ENCODE peak calls at places on chromosome 10, in nine cellular contexts. S, J, A, X, Z, C, R, B and U are unnamed samples. For H3K4me1, the result is how much of the 10 kb centered on the place peaks cover.

GRCh38 chr10:124229516-124230051 is 136.2 kb upstream of the CHST15 start:
- DNase-seq in S (no peak), J (no peak), A (no peak), X (no peak), Z (no peak), C (no peak), R (no peak), B (no peak), U (no peak)

GRCh38 chr10:10489765-10490164 is 527.9 kb upstream of the CELF2 start:
- DNase-seq in S (no peak), J (peak), A (no peak), X (no peak), Z (no peak), C (no peak), R (peak), B (no peak), U (no peak)

GRCh38 chr10:34526758-34527730 is 288.1 kb downstream of the PARD3 start:
- DNase-seq in S (no peak), J (peak), A (peak), X (peak), Z (no peak), C (no peak), R (peak), B (peak), U (no peak)

GRCh38 chr10:127043312-127043711 is 138.1 kb downstream of the DOCK1 start:
- DNase-seq in S (no peak), J (no peak), A (no peak), X (no peak), Z (no peak), C (no peak), R (no peak), B (no peak), U (no peak)

GRCh38 chr10:15585303-15585715 is 134.4 kb downstream of the ITGA8 start:
- DNase-seq in S (peak), J (peak), A (peak), X (peak), Z (peak), C (no peak), R (peak), B (peak), U (peak)

GRCh38 chr10:121886997-121887622 is 40.7 kb downstream of the ATE1 start:
- DNase-seq in S (no peak), J (peak), A (peak), X (peak), Z (no peak), C (no peak), R (peak), B (peak), U (peak)

GRCh38 chr10:73039635-73040034 is 57.0 kb downstream of the P4HA1 start:
- DNase-seq in S (no peak), J (peak), A (no peak), X (no peak), Z (peak), C (no peak), R (peak), B (peak), U (no peak)

GRCh38 chr10:103661198-103661950 is 167.9 kb downstream of the NEURL1 start:
- DNase-seq in S (peak), J (peak), A (peak), X (peak), Z (peak), C (peak), R (peak), B (peak), U (peak)

GRCh38 chr10:99312501-99312900 is 16.7 kb upstream of the CNNM1 start:
- DNase-seq in S (no peak), J (no peak), A (no peak), X (no peak), Z (no peak), C (no peak), R (no peak), B (no peak), U (no peak)

GRCh38 chr10:13399236-13399635 is 51.1 kb upstream of the SEPHS1 start:
- DNase-seq in S (no peak), J (no peak), A (no peak), X (no peak), Z (no peak), C (no peak), R (no peak), B (no peak), U (no peak)

GRCh38 chr10:77274046-77274795 is 363.4 kb downstream of the KCNMA1 start:
- DNase-seq in S (no peak), J (peak), A (peak), X (no peak), Z (no peak), C (no peak), R (peak), B (no peak), U (no peak)

GRCh38 chr10:80589726-80590373 is 52.1 kb downstream of the SH2D4B start:
- DNase-seq in S (no peak), J (no peak), A (no peak), X (no peak), Z (no peak), C (no peak), R (no peak), B (no peak), U (no peak)

GRCh38 chr10:33139191-33139646 is 181.2 kb upstream of the ITGB1 start:
- DNase-seq in S (no peak), J (no peak), A (no peak), X (no peak), Z (no peak), C (no peak), R (no peak), B (no peak), U (no peak)

GRCh38 chr10:124906551-124907001 is 35.3 kb upstream of the ZRANB1 start:
- DNase-seq in S (peak), J (peak), A (peak), X (no peak), Z (peak), C (no peak), R (peak), B (peak), U (no peak)

DNA sequence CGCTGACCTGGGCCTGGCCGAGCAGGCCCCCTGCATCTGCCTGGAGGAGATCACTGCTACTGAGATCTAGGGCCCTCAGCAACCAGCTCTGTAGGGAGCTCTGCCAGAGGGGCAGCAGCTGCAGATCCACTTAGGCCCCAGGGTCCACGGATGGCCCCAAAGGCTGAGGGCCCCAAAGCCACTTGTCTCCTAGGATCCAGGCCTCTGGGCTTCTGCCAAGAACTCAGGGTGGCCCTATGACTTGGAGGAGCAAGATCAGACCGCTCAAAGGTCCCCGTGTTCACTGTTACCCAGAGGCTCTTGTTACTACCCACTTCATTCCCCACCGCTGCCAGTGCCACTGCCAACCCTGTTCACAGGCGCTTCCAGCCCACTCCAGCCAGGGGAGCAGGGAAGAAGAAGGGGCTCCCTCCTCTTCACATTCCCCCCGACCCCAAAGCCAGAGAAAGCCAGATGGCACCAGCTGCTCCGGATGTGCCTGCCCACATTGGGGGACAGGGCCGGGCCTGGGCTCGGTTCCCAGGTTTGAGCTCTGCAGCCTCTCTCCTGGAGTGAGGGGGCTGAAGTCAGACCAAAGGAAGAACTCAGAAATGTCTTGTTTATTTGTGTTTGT is 7.6 kb downstream of the LZTS2 start:
- DNase-seq in S (no peak), J (no peak), A (no peak), X (no peak), Z (no peak), C (no peak), R (peak), B (no peak), U (no peak)
- H3K27ac ChIP-seq in S (no peak), J (no peak), A (no peak), X (no peak), Z (peak), C (peak), R (peak), B (peak), U (no peak)

DNA sequence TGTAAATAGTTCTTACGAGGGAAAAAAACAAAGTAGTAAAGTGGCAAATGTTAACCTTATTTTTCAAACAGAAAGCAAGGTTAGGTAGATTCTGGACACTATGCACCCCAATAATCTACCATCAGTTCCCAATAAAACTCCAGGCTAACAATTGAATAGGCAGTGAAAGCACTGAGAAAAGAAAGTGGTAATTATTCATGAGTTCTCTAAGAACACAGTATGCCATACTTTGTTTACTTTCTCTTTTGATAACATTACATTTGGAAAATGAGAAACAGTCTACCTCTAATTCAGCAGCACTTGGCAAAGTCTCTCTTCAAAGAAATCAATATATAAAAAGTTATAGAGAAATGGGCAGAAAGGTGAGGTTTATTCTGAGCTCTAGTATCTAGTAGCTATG is 18.4 kb downstream of the TM9SF3 start:
- DNase-seq in S (no peak), J (no peak), A (no peak), X (no peak), Z (no peak), C (no peak), R (no peak), B (no peak), U (no peak)
- H3K4me1 ChIP-seq in S (under half), J (under half), A (under half), X (under half), Z (under half), C (under half), R (under half), B (under half), U (under half)

DNA sequence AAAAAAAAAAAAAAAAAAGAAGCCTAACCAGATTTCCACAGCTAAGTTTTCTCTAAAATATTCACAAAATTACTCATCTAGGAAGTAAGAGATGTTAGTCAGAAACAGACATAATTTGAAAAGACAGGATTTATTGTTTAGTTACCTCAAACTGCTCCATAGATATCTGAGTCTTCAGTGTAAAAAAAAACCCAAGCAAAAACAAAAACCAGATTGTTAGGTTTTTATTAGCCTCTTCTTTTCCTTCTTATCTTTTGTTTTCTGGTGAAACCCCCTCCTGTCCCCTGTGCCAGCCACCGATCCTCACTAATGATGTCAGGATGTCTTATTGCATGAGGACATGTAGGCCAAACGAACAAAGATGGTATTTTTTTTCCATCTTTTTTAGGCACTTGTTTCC is 702.1 kb upstream of the FZD8 start:
- DNase-seq in S (no peak), J (peak), A (peak), X (no peak), Z (no peak), C (no peak), R (peak), B (no peak), U (no peak)
- H3K27ac ChIP-seq in S (no peak), J (peak), A (peak), X (no peak), Z (peak), C (no peak), R (no peak), B (no peak), U (no peak)

DNA sequence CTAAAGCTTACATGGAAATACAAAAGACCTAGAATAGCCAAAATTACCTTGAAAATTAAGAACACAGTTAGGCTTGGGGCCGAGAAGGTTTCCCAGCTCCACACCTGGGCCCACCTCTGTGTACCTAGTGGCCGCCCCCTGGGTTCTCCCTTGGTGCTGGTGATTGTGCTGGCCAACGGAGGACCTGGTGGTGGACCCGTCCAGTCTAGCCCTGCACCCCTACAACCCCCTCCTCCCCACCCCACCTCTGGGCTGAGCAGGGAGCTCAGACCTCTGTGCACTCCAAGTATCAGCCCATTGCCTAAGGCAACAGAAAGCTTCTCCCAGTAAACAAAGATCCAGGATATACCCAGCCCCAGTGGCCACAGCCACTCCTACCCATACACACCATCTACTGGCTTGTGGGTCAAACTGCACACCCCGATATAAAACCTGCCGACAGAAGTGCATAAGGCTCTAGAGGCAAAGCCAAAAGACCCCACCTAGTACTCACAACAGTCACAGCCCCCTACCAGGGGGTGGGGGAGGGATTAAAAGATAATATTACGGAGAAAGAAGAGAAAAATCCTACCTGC is 105.0 kb upstream of the DIP2C start:
- DNase-seq in S (no peak), J (peak), A (no peak), X (peak), Z (peak), C (no peak), R (peak), B (peak), U (no peak)
- H3K4me1 ChIP-seq in S (under half), J (under half), A (under half), X (under half), Z (under half), C (under half), R (under half), B (under half), U (under half)